ENCODE peak calls at places on chromosomes 5 and 9, in ten cellular contexts. Q is hepatocyte, R is GM23248, N is GM23338, C is HepG2, S is astrocyte, G is neural progenitor cell, H is MM.1S, W is PC-9, F is K562. I is an unnamed sample.

GRCh38 chr9:108512426-108513173 is 343.2 kb downstream of the ACTL7B start:
- DNase-seq in Q (no peak), R (peak; percentile 53), N (peak; percentile 52), C (no peak), S (no peak), G (peak; percentile 33), H (no peak), W (no peak), F (no peak), I (no peak)

GRCh38 chr5:150036513-150036912 is 36.0 kb downstream of the HMGXB3 start:
- DNase-seq in Q (peak; percentile 74), R (peak; percentile 99), N (no peak), C (no peak), S (peak; percentile 99), G (no peak), H (no peak), W (peak; percentile 46), F (no peak), I (peak; percentile 100)

GRCh38 chr9:87107072-87107471 is 159.8 kb upstream of the GAS1 start:
- DNase-seq in Q (no peak), R (no peak), N (peak; percentile 66), C (no peak), S (no peak), G (peak; percentile 53), H (no peak), W (no peak), F (no peak), I (no peak)

GRCh38 chr5:147858520-147858919 is 20.0 kb upstream of the SCGB3A2 start:
- DNase-seq in Q (no peak), R (no peak), N (no peak), C (no peak), S (no peak), G (no peak), H (no peak), W (no peak), F (no peak), I (no peak)

GRCh38 chr5:31366941-31367340 is 165.0 kb downstream of the DROSHA start:
- DNase-seq in Q (no peak), R (peak; percentile 70), N (no peak), C (no peak), S (peak; percentile 65), G (no peak), H (no peak), W (no peak), F (no peak), I (peak; percentile 22)

GRCh38 chr9:4228606-4229005 is 71.3 kb downstream of the GLIS3 start:
- DNase-seq in Q (peak; percentile 48), R (peak; percentile 63), N (peak; percentile 19), C (no peak), S (no peak), G (no peak), H (no peak), W (no peak), F (no peak), I (peak; percentile 70)

GRCh38 chr9:14748373-14748772 is 25.8 kb upstream of the CER1 start:
- DNase-seq in Q (no peak), R (no peak), N (no peak), C (no peak), S (no peak), G (no peak), H (no peak), W (no peak), F (no peak), I (no peak)

GRCh38 chr9:131366745-131367401 is 27.0 kb upstream of the PRRC2B start:
- DNase-seq in Q (peak; percentile 69), R (peak; percentile 55), N (peak; percentile 73), C (peak; percentile 64), S (peak; percentile 80), G (peak; percentile 84), H (no peak), W (peak; percentile 64), F (peak; percentile 10), I (peak; percentile 60)

DNA sequence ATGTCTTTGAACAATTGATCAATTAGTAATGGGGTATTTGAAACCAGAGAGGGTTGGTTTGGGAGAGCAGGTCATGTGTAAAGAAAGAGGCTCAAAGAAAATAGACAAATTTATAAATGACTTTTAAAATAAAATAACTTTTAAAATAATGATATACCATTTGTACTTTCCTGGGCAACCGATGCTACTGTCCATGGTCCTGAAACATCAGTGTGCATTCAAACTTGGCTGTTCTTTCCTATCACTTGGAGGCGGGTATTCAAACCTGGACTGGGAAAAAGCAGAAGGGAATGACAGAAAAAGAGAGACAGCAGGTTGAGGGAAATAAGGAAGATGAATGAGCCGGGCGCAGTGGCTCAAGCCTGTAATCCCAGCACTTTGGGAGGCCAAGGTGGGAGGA is 1446.4 kb upstream of the WWC1 start:
- DNase-seq in Q (peak; percentile 63), R (peak; percentile 17), N (peak; percentile 60), C (no peak), S (peak; percentile 0), G (peak; percentile 61), H (peak; percentile 12), W (no peak), F (peak; percentile 7), I (peak; percentile 24)
- TF ChIP-seq EZH2 in Q (no peak), R (no peak), N (no peak), C (no peak), S (no peak), G (no peak), H (no peak), W (no peak), F (no peak), I (no peak)

GRCh38 chr9:33190021-33190420 is 22.9 kb upstream of the B4GALT1 start:
- DNase-seq in Q (no peak), R (no peak), N (no peak), C (no peak), S (no peak), G (no peak), H (no peak), W (no peak), F (no peak), I (no peak)

GRCh38 chr9:33192493-33193245 is 25.5 kb upstream of the B4GALT1 start:
- DNase-seq in Q (no peak), R (peak; percentile 11), N (no peak), C (no peak), S (no peak), G (no peak), H (no peak), W (no peak), F (no peak), I (no peak)

GRCh38 chr9:33187519-33188218 is 20.5 kb upstream of the B4GALT1 start:
- DNase-seq in Q (peak; percentile 69), R (peak; percentile 88), N (no peak), C (no peak), S (peak; percentile 73), G (no peak), H (no peak), W (no peak), F (no peak), I (peak; percentile 79)

GRCh38 chr9:33186457-33187168 is 19.5 kb upstream of the B4GALT1 start:
- DNase-seq in Q (peak; percentile 74), R (peak; percentile 34), N (no peak), C (no peak), S (no peak), G (no peak), H (no peak), W (no peak), F (no peak), I (no peak)

DNA sequence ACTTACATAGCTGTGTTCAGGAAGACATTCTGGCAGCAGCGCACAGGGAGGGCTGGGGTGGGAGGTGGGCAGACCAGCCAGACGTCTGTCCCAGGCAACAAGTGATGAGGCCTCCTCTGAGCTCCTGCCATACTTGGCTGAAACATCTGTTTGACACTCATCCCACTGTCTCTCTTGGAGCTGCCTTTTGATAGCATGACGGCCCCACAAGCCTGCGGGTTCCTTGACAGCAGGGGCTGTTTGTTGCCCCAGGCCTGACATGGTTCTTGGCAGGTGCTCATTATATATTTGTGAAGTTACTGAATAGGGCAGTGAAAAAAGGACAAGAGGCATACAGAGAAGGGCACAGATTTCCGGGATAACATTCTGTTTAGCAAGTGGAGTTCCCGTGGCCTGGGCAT is 22.2 kb upstream of the B4GALT1 start:
- DNase-seq in Q (no peak), R (peak; percentile 9), N (no peak), C (no peak), S (no peak), G (no peak), H (no peak), W (no peak), F (no peak), I (no peak)
- H2AFZ ChIP-seq in Q (no peak overlapping the region), R (no peak overlapping the region), N (no peak overlapping the region), C (no peak overlapping the region), S (no peak overlapping the region), G (no peak overlapping the region), H (no peak overlapping the region), W (no peak overlapping the region), F (no peak overlapping the region), I (no peak overlapping the region)

DNA sequence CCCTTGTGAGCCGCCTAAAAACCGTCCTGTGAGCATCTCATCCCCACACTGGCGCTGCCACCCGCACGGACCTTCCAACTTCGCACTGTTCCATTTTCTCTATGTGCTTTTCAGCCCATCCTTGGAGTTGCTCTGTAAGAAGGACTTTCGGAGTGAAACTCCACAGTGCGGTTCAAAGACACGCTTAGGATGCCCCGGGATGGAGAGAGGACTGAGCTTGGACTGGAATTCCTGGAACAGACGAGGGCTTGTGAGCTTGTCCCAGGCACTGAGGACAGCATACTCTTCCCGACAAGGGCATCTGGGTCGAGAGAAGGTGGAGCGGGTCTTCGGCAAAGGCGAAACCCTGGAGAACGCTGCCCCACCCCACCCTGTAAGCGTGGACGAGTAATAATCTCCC is 187.8 kb downstream of the MEF2C start:
- DNase-seq in Q (no peak), R (no peak), N (no peak), C (no peak), S (no peak), G (no peak), H (no peak), W (no peak), F (no peak), I (no peak)
- TF ChIP-seq EZH2 in Q (peak; percentile 80), R (peak; percentile 83), N (peak; percentile 81), C (no peak), S (peak; percentile 64), G (peak; percentile 69), H (no peak), W (no peak), F (peak; percentile 87), I (peak; percentile 90)

GRCh38 chr9:129886226-129887174 is 51.2 kb downstream of the USP20 start:
- DNase-seq in Q (no peak), R (no peak), N (no peak), C (no peak), S (no peak), G (no peak), H (peak; percentile 58), W (no peak), F (peak; percentile 56), I (no peak)

GRCh38 chr9:129887210-129888084 is 52.2 kb downstream of the USP20 start:
- DNase-seq in Q (no peak), R (peak; percentile 78), N (no peak), C (no peak), S (peak; percentile 74), G (no peak), H (peak; percentile 72), W (peak; percentile 44), F (peak; percentile 64), I (peak; percentile 80)

GRCh38 chr9:129885018-129885669 is 49.9 kb downstream of the USP20 start:
- DNase-seq in Q (no peak), R (peak; percentile 68), N (peak; percentile 29), C (peak; percentile 33), S (no peak), G (peak; percentile 37), H (peak; percentile 57), W (no peak), F (peak; percentile 67), I (no peak)

GRCh38 chr9:129884220-129885017 is 49.2 kb downstream of the USP20 start:
- DNase-seq in Q (peak; percentile 95), R (peak; percentile 91), N (peak; percentile 97), C (peak; percentile 66), S (peak; percentile 61), G (peak; percentile 94), H (peak; percentile 96), W (peak; percentile 92), F (peak; percentile 95), I (peak; percentile 77)

DNA sequence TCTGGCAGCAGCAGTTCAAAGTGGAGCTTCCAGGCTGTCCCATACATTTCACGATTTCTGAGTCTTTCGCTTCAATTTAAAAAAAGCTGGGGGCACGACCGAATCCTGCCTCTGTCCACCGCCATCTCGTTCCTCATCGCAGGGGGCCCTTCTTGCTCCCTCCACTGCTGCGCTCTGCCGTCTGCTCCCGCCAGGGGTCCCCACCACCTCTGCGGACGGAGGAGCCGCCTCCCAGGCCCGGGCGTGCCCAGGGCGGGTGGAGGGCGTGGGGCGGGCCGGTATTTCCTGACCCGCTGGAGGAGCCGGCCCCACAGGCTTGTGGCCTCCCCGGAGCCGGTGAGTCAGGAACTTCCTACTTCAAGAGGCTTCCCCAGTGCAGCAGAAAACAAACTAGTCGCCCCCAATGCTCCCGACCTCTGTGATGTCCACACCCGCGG is 50.4 kb downstream of the USP20 start:
- DNase-seq in Q (peak; percentile 95), R (peak; percentile 99), N (peak; percentile 94), C (peak; percentile 66), S (peak; percentile 84), G (peak; percentile 92), H (peak; percentile 90), W (peak; percentile 99), F (peak; percentile 96), I (peak; percentile 93)
- H2AFZ ChIP-seq in Q (peak overlapping the region; percentile 83), R (peak overlapping the region; percentile 54), N (peak overlapping the region; percentile 86), C (peak overlapping the region; percentile 1), S (peak overlapping the region; percentile 43), G (no peak overlapping the region), H (peak overlapping the region; percentile 62), W (peak overlapping the region; percentile 58), F (peak overlapping the region; percentile 87), I (peak overlapping the region; percentile 58)